ENCODE peak calls at places on chromosome 10, in six cellular contexts. One of them, this sample, is unnamed.

GRCh38 chr10:37015498-37015897 is 109.9 kb upstream of the ANKRD30A start:
- DNase-seq in H9: no peak
- DNase-seq in NCI-H2171 treated with DMSO at 0.1 percent for 48 hours: no peak
- DNase-seq in AG04449: no peak
- DNase-seq in stimulated activated CD4-positive, alpha-beta T cell treated with anti-CD3 and anti-CD28 coated beads, Interleukin-1b, Interleukin-23, amount 100 ng/mL, for 24 hours: no peak
- DNase-seq in CD8-positive, alpha-beta T cell: no peak
- DNase-seq in this sample: no peak

GRCh38 chr10:34163075-34163905 is 651.8 kb downstream of the PARD3 start:
- DNase-seq in H9: no peak
- DNase-seq in NCI-H2171 treated with DMSO at 0.1 percent for 48 hours: no peak
- DNase-seq in AG04449: no peak
- DNase-seq in stimulated activated CD4-positive, alpha-beta T cell treated with anti-CD3 and anti-CD28 coated beads, Interleukin-1b, Interleukin-23, amount 100 ng/mL, for 24 hours: no peak
- DNase-seq in CD8-positive, alpha-beta T cell: no peak
- DNase-seq in this sample: no peak

GRCh38 chr10:32376780-32377179 is 29.8 kb upstream of the EPC1 start:
- DNase-seq in H9: no peak
- DNase-seq in NCI-H2171 treated with DMSO at 0.1 percent for 48 hours: no peak
- DNase-seq in AG04449: no peak
- DNase-seq in stimulated activated CD4-positive, alpha-beta T cell treated with anti-CD3 and anti-CD28 coated beads, Interleukin-1b, Interleukin-23, amount 100 ng/mL, for 24 hours: no peak
- DNase-seq in CD8-positive, alpha-beta T cell: no peak
- DNase-seq in this sample: no peak

GRCh38 chr10:102918817-102919236 is 733 bp downstream of the CNNM2 start:
- DNase-seq in H9: no peak
- DNase-seq in NCI-H2171 treated with DMSO at 0.1 percent for 48 hours: peak; percentile 29
- DNase-seq in AG04449: no peak
- DNase-seq in stimulated activated CD4-positive, alpha-beta T cell treated with anti-CD3 and anti-CD28 coated beads, Interleukin-1b, Interleukin-23, amount 100 ng/mL, for 24 hours: peak; percentile 14
- DNase-seq in CD8-positive, alpha-beta T cell: no peak
- DNase-seq in this sample: peak; percentile 29

GRCh38 chr10:71260622-71261325 is 48.4 kb downstream of the UNC5B start:
- DNase-seq in H9: no peak
- DNase-seq in NCI-H2171 treated with DMSO at 0.1 percent for 48 hours: no peak
- DNase-seq in AG04449: no peak
- DNase-seq in stimulated activated CD4-positive, alpha-beta T cell treated with anti-CD3 and anti-CD28 coated beads, Interleukin-1b, Interleukin-23, amount 100 ng/mL, for 24 hours: no peak
- DNase-seq in CD8-positive, alpha-beta T cell: no peak
- DNase-seq in this sample: no peak

GRCh38 chr10:94963901-94964300 is 25.4 kb downstream of the CYP2C9 start:
- DNase-seq in H9: peak; percentile 38
- DNase-seq in NCI-H2171 treated with DMSO at 0.1 percent for 48 hours: peak; percentile 15
- DNase-seq in AG04449: no peak
- DNase-seq in stimulated activated CD4-positive, alpha-beta T cell treated with anti-CD3 and anti-CD28 coated beads, Interleukin-1b, Interleukin-23, amount 100 ng/mL, for 24 hours: no peak
- DNase-seq in CD8-positive, alpha-beta T cell: no peak
- DNase-seq in this sample: peak; percentile 72

GRCh38 chr10:103713676-103714075 is 141.7 kb downstream of the SH3PXD2A start:
- DNase-seq in H9: no peak
- DNase-seq in NCI-H2171 treated with DMSO at 0.1 percent for 48 hours: no peak
- DNase-seq in AG04449: no peak
- DNase-seq in stimulated activated CD4-positive, alpha-beta T cell treated with anti-CD3 and anti-CD28 coated beads, Interleukin-1b, Interleukin-23, amount 100 ng/mL, for 24 hours: no peak
- DNase-seq in CD8-positive, alpha-beta T cell: no peak
- DNase-seq in this sample: no peak

GRCh38 chr10:13201132-13201531 is 33.0 kb downstream of the UCMA start:
- DNase-seq in H9: no peak
- DNase-seq in NCI-H2171 treated with DMSO at 0.1 percent for 48 hours: no peak
- DNase-seq in AG04449: peak; percentile 28
- DNase-seq in stimulated activated CD4-positive, alpha-beta T cell treated with anti-CD3 and anti-CD28 coated beads, Interleukin-1b, Interleukin-23, amount 100 ng/mL, for 24 hours: no peak
- DNase-seq in CD8-positive, alpha-beta T cell: no peak
- DNase-seq in this sample: no peak

GRCh38 chr10:26696786-26697162 is 727 bp upstream of the PDSS1 start:
- DNase-seq in H9: no peak
- DNase-seq in NCI-H2171 treated with DMSO at 0.1 percent for 48 hours: peak; percentile 65
- DNase-seq in AG04449: no peak
- DNase-seq in stimulated activated CD4-positive, alpha-beta T cell treated with anti-CD3 and anti-CD28 coated beads, Interleukin-1b, Interleukin-23, amount 100 ng/mL, for 24 hours: no peak
- DNase-seq in CD8-positive, alpha-beta T cell: no peak
- DNase-seq in this sample: no peak

GRCh38 chr10:26486985-26487850 is 49.1 kb downstream of the APBB1IP start:
- DNase-seq in H9: no peak
- DNase-seq in NCI-H2171 treated with DMSO at 0.1 percent for 48 hours: no peak
- DNase-seq in AG04449: peak; percentile 12
- DNase-seq in stimulated activated CD4-positive, alpha-beta T cell treated with anti-CD3 and anti-CD28 coated beads, Interleukin-1b, Interleukin-23, amount 100 ng/mL, for 24 hours: peak; percentile 53
- DNase-seq in CD8-positive, alpha-beta T cell: peak; percentile 46
- DNase-seq in this sample: no peak

GRCh38 chr10:32144817-32145688 is 88.8 kb upstream of the KIF5B start:
- DNase-seq in H9: no peak
- DNase-seq in NCI-H2171 treated with DMSO at 0.1 percent for 48 hours: no peak
- DNase-seq in AG04449: no peak
- DNase-seq in stimulated activated CD4-positive, alpha-beta T cell treated with anti-CD3 and anti-CD28 coated beads, Interleukin-1b, Interleukin-23, amount 100 ng/mL, for 24 hours: no peak
- DNase-seq in CD8-positive, alpha-beta T cell: no peak
- DNase-seq in this sample: no peak

GRCh38 chr10:132829403-132829802 is 43.5 kb upstream of the NKX6-2 start:
- DNase-seq in H9: no peak
- DNase-seq in NCI-H2171 treated with DMSO at 0.1 percent for 48 hours: no peak
- DNase-seq in AG04449: no peak
- DNase-seq in stimulated activated CD4-positive, alpha-beta T cell treated with anti-CD3 and anti-CD28 coated beads, Interleukin-1b, Interleukin-23, amount 100 ng/mL, for 24 hours: no peak
- DNase-seq in CD8-positive, alpha-beta T cell: no peak
- DNase-seq in this sample: no peak

GRCh38 chr10:101716891-101717659 is 22.1 kb upstream of the FBXW4 start:
- DNase-seq in H9: no peak
- DNase-seq in NCI-H2171 treated with DMSO at 0.1 percent for 48 hours: no peak
- DNase-seq in AG04449: no peak
- DNase-seq in stimulated activated CD4-positive, alpha-beta T cell treated with anti-CD3 and anti-CD28 coated beads, Interleukin-1b, Interleukin-23, amount 100 ng/mL, for 24 hours: no peak
- DNase-seq in CD8-positive, alpha-beta T cell: no peak
- DNase-seq in this sample: peak; percentile 76

GRCh38 chr10:24444337-24444736 is 235.4 kb downstream of the KIAA1217 start:
- DNase-seq in H9: no peak
- DNase-seq in NCI-H2171 treated with DMSO at 0.1 percent for 48 hours: no peak
- DNase-seq in AG04449: no peak
- DNase-seq in stimulated activated CD4-positive, alpha-beta T cell treated with anti-CD3 and anti-CD28 coated beads, Interleukin-1b, Interleukin-23, amount 100 ng/mL, for 24 hours: no peak
- DNase-seq in CD8-positive, alpha-beta T cell: no peak
- DNase-seq in this sample: no peak

GRCh38 chr10:107492389-107492788 is 327.9 kb upstream of the SORCS1 start:
- DNase-seq in H9: no peak
- DNase-seq in NCI-H2171 treated with DMSO at 0.1 percent for 48 hours: no peak
- DNase-seq in AG04449: no peak
- DNase-seq in stimulated activated CD4-positive, alpha-beta T cell treated with anti-CD3 and anti-CD28 coated beads, Interleukin-1b, Interleukin-23, amount 100 ng/mL, for 24 hours: no peak
- DNase-seq in CD8-positive, alpha-beta T cell: no peak
- DNase-seq in this sample: no peak

GRCh38 chr10:128263891-128264688 is 137.9 kb upstream of the MKI67 start:
- DNase-seq in H9: peak; percentile 77
- DNase-seq in NCI-H2171 treated with DMSO at 0.1 percent for 48 hours: peak; percentile 56
- DNase-seq in AG04449: no peak
- DNase-seq in stimulated activated CD4-positive, alpha-beta T cell treated with anti-CD3 and anti-CD28 coated beads, Interleukin-1b, Interleukin-23, amount 100 ng/mL, for 24 hours: peak; percentile 11
- DNase-seq in CD8-positive, alpha-beta T cell: peak; percentile 15
- DNase-seq in this sample: peak; percentile 23

GRCh38 chr10:132748545-132749427 is 37.2 kb downstream of the NKX6-2 start:
- DNase-seq in H9: no peak
- DNase-seq in NCI-H2171 treated with DMSO at 0.1 percent for 48 hours: no peak
- DNase-seq in AG04449: no peak
- DNase-seq in stimulated activated CD4-positive, alpha-beta T cell treated with anti-CD3 and anti-CD28 coated beads, Interleukin-1b, Interleukin-23, amount 100 ng/mL, for 24 hours: no peak
- DNase-seq in CD8-positive, alpha-beta T cell: no peak
- DNase-seq in this sample: no peak

GRCh38 chr10:63416376-63416775 is 49.4 kb downstream of the JMJD1C start:
- DNase-seq in H9: no peak
- DNase-seq in NCI-H2171 treated with DMSO at 0.1 percent for 48 hours: peak; percentile 33
- DNase-seq in AG04449: no peak
- DNase-seq in stimulated activated CD4-positive, alpha-beta T cell treated with anti-CD3 and anti-CD28 coated beads, Interleukin-1b, Interleukin-23, amount 100 ng/mL, for 24 hours: no peak
- DNase-seq in CD8-positive, alpha-beta T cell: no peak
- DNase-seq in this sample: no peak

GRCh38 chr10:92691591-92692084 is 1.9 kb downstream of the HHEX start:
- DNase-seq in H9: peak; percentile 60
- DNase-seq in NCI-H2171 treated with DMSO at 0.1 percent for 48 hours: no peak
- DNase-seq in AG04449: no peak
- DNase-seq in stimulated activated CD4-positive, alpha-beta T cell treated with anti-CD3 and anti-CD28 coated beads, Interleukin-1b, Interleukin-23, amount 100 ng/mL, for 24 hours: no peak
- DNase-seq in CD8-positive, alpha-beta T cell: no peak
- DNase-seq in this sample: no peak

GRCh38 chr10:86064931-86065662 is 301.5 kb downstream of the GRID1 start:
- DNase-seq in H9: no peak
- DNase-seq in NCI-H2171 treated with DMSO at 0.1 percent for 48 hours: no peak
- DNase-seq in AG04449: no peak
- DNase-seq in stimulated activated CD4-positive, alpha-beta T cell treated with anti-CD3 and anti-CD28 coated beads, Interleukin-1b, Interleukin-23, amount 100 ng/mL, for 24 hours: no peak
- DNase-seq in CD8-positive, alpha-beta T cell: no peak
- DNase-seq in this sample: no peak

GRCh38 chr10:105258036-105258673 is 617.1 kb downstream of the SORCS3 start:
- DNase-seq in H9: no peak
- DNase-seq in NCI-H2171 treated with DMSO at 0.1 percent for 48 hours: no peak
- DNase-seq in AG04449: no peak
- DNase-seq in stimulated activated CD4-positive, alpha-beta T cell treated with anti-CD3 and anti-CD28 coated beads, Interleukin-1b, Interleukin-23, amount 100 ng/mL, for 24 hours: no peak
- DNase-seq in CD8-positive, alpha-beta T cell: no peak
- DNase-seq in this sample: no peak

GRCh38 chr10:42637648-42638052 is 720 bp downstream of the ZNF33B start:
- DNase-seq in H9: no peak
- DNase-seq in NCI-H2171 treated with DMSO at 0.1 percent for 48 hours: no peak
- DNase-seq in AG04449: no peak
- DNase-seq in stimulated activated CD4-positive, alpha-beta T cell treated with anti-CD3 and anti-CD28 coated beads, Interleukin-1b, Interleukin-23, amount 100 ng/mL, for 24 hours: no peak
- DNase-seq in CD8-positive, alpha-beta T cell: no peak
- DNase-seq in this sample: no peak

GRCh38 chr10:110326351-110327032 is 21.8 kb upstream of the SMNDC1 start:
- DNase-seq in H9: no peak
- DNase-seq in NCI-H2171 treated with DMSO at 0.1 percent for 48 hours: no peak
- DNase-seq in AG04449: peak; percentile 64
- DNase-seq in stimulated activated CD4-positive, alpha-beta T cell treated with anti-CD3 and anti-CD28 coated beads, Interleukin-1b, Interleukin-23, amount 100 ng/mL, for 24 hours: no peak
- DNase-seq in CD8-positive, alpha-beta T cell: no peak
- DNase-seq in this sample: no peak

GRCh38 chr10:101214446-101215396 is 14.5 kb downstream of the LBX1 start:
- DNase-seq in H9: peak; percentile 91
- DNase-seq in NCI-H2171 treated with DMSO at 0.1 percent for 48 hours: peak; percentile 52
- DNase-seq in AG04449: no peak
- DNase-seq in stimulated activated CD4-positive, alpha-beta T cell treated with anti-CD3 and anti-CD28 coated beads, Interleukin-1b, Interleukin-23, amount 100 ng/mL, for 24 hours: peak; percentile 63
- DNase-seq in CD8-positive, alpha-beta T cell: peak; percentile 69
- DNase-seq in this sample: peak; percentile 78

GRCh38 chr10:55629792-55630490 is 731.1 kb downstream of the ZWINT start:
- DNase-seq in H9: peak; percentile 63
- DNase-seq in NCI-H2171 treated with DMSO at 0.1 percent for 48 hours: no peak
- DNase-seq in AG04449: no peak
- DNase-seq in stimulated activated CD4-positive, alpha-beta T cell treated with anti-CD3 and anti-CD28 coated beads, Interleukin-1b, Interleukin-23, amount 100 ng/mL, for 24 hours: no peak
- DNase-seq in CD8-positive, alpha-beta T cell: no peak
- DNase-seq in this sample: no peak

GRCh38 chr10:73914036-73914435 is 3.1 kb downstream of the PLAU start:
- DNase-seq in H9: no peak
- DNase-seq in NCI-H2171 treated with DMSO at 0.1 percent for 48 hours: no peak
- DNase-seq in AG04449: no peak
- DNase-seq in stimulated activated CD4-positive, alpha-beta T cell treated with anti-CD3 and anti-CD28 coated beads, Interleukin-1b, Interleukin-23, amount 100 ng/mL, for 24 hours: no peak
- DNase-seq in CD8-positive, alpha-beta T cell: no peak
- DNase-seq in this sample: no peak

GRCh38 chr10:23100331-23101030 is 5.1 kb downstream of the MSRB2 start:
- DNase-seq in H9: no peak
- DNase-seq in NCI-H2171 treated with DMSO at 0.1 percent for 48 hours: no peak
- DNase-seq in AG04449: no peak
- DNase-seq in stimulated activated CD4-positive, alpha-beta T cell treated with anti-CD3 and anti-CD28 coated beads, Interleukin-1b, Interleukin-23, amount 100 ng/mL, for 24 hours: no peak
- DNase-seq in CD8-positive, alpha-beta T cell: no peak
- DNase-seq in this sample: no peak

GRCh38 chr10:84291389-84291788 is 37.0 kb upstream of the CCSER2 start:
- DNase-seq in H9: peak; percentile 55
- DNase-seq in NCI-H2171 treated with DMSO at 0.1 percent for 48 hours: no peak
- DNase-seq in AG04449: no peak
- DNase-seq in stimulated activated CD4-positive, alpha-beta T cell treated with anti-CD3 and anti-CD28 coated beads, Interleukin-1b, Interleukin-23, amount 100 ng/mL, for 24 hours: no peak
- DNase-seq in CD8-positive, alpha-beta T cell: no peak
- DNase-seq in this sample: peak; percentile 67

GRCh38 chr10:43913676-43914235 is 265.1 kb upstream of the ZNF32 start:
- DNase-seq in H9: no peak
- DNase-seq in NCI-H2171 treated with DMSO at 0.1 percent for 48 hours: no peak
- DNase-seq in AG04449: no peak
- DNase-seq in stimulated activated CD4-positive, alpha-beta T cell treated with anti-CD3 and anti-CD28 coated beads, Interleukin-1b, Interleukin-23, amount 100 ng/mL, for 24 hours: no peak
- DNase-seq in CD8-positive, alpha-beta T cell: no peak
- DNase-seq in this sample: no peak

GRCh38 chr10:53256623-53257022 is 484.0 kb upstream of the MBL2 start:
- DNase-seq in H9: peak; percentile 31
- DNase-seq in NCI-H2171 treated with DMSO at 0.1 percent for 48 hours: no peak
- DNase-seq in AG04449: no peak
- DNase-seq in stimulated activated CD4-positive, alpha-beta T cell treated with anti-CD3 and anti-CD28 coated beads, Interleukin-1b, Interleukin-23, amount 100 ng/mL, for 24 hours: no peak
- DNase-seq in CD8-positive, alpha-beta T cell: no peak
- DNase-seq in this sample: no peak

GRCh38 chr10:5582736-5583135 is 58.0 kb downstream of the CALML3 start:
- DNase-seq in H9: no peak
- DNase-seq in NCI-H2171 treated with DMSO at 0.1 percent for 48 hours: no peak
- DNase-seq in AG04449: no peak
- DNase-seq in stimulated activated CD4-positive, alpha-beta T cell treated with anti-CD3 and anti-CD28 coated beads, Interleukin-1b, Interleukin-23, amount 100 ng/mL, for 24 hours: no peak
- DNase-seq in CD8-positive, alpha-beta T cell: no peak
- DNase-seq in this sample: no peak

GRCh38 chr10:60148266-60148840 is 241.3 kb downstream of the ANK3 start:
- DNase-seq in H9: no peak
- DNase-seq in NCI-H2171 treated with DMSO at 0.1 percent for 48 hours: no peak
- DNase-seq in AG04449: peak; percentile 51
- DNase-seq in stimulated activated CD4-positive, alpha-beta T cell treated with anti-CD3 and anti-CD28 coated beads, Interleukin-1b, Interleukin-23, amount 100 ng/mL, for 24 hours: no peak
- DNase-seq in CD8-positive, alpha-beta T cell: no peak
- DNase-seq in this sample: no peak

GRCh38 chr10:70295321-70295720 is 11.5 kb upstream of the NPFFR1 start:
- DNase-seq in H9: no peak
- DNase-seq in NCI-H2171 treated with DMSO at 0.1 percent for 48 hours: no peak
- DNase-seq in AG04449: no peak
- DNase-seq in stimulated activated CD4-positive, alpha-beta T cell treated with anti-CD3 and anti-CD28 coated beads, Interleukin-1b, Interleukin-23, amount 100 ng/mL, for 24 hours: no peak
- DNase-seq in CD8-positive, alpha-beta T cell: no peak
- DNase-seq in this sample: no peak

GRCh38 chr10:23079700-23080099 is 15.7 kb upstream of the MSRB2 start:
- DNase-seq in H9: no peak
- DNase-seq in NCI-H2171 treated with DMSO at 0.1 percent for 48 hours: peak; percentile 3
- DNase-seq in AG04449: no peak
- DNase-seq in stimulated activated CD4-positive, alpha-beta T cell treated with anti-CD3 and anti-CD28 coated beads, Interleukin-1b, Interleukin-23, amount 100 ng/mL, for 24 hours: no peak
- DNase-seq in CD8-positive, alpha-beta T cell: no peak
- DNase-seq in this sample: peak; percentile 27